ENCODE peak calls at places on chromosome 2, in four cellular contexts. N is CD8-positive, alpha-beta memory T cell; R is suprapubic skin; E is neural progenitor cell. C is an unnamed sample.

GRCh38 chr2:76464310-76464709 is 753.6 kb upstream of the GCFC2 start:
- DNase-seq in N (no peak), R (no peak), E (no peak), C (no peak)

GRCh38 chr2:162967137-162967536 is 128.6 kb upstream of the KCNH7 start:
- DNase-seq in R (no peak), E (no peak), N (no peak), C (no peak)

GRCh38 chr2:198991431-198991830 is 466.3 kb downstream of the SATB2 start:
- DNase-seq in R (no peak), N (no peak), E (no peak), C (no peak)

GRCh38 chr2:239389414-239390329 is 11.1 kb downstream of the HDAC4 start:
- DNase-seq in E (no peak), N (no peak), R (no peak), C (peak; percentile 57)

GRCh38 chr2:159612255-159612901 is 4.0 kb downstream of the BAZ2B start:
- DNase-seq in R (no peak), N (no peak), E (peak; percentile 56), C (no peak)

GRCh38 chr2:181678033-181678586 is 2.2 kb downstream of the NEUROD1 start:
- DNase-seq in N (no peak), E (peak; percentile 96), R (peak; percentile 80), C (peak; percentile 80)

GRCh38 chr2:158325782-158326335 is 130.7 kb downstream of the CCDC148 start:
- DNase-seq in R (no peak), N (no peak), E (no peak), C (no peak)

GRCh38 chr2:164145093-164145987 is 409.5 kb upstream of the FIGN start:
- DNase-seq in E (no peak), N (no peak), R (no peak), C (no peak)

GRCh38 chr2:177327065-177327464 is 62.5 kb upstream of the NFE2L2 start:
- DNase-seq in R (no peak), E (no peak), N (no peak), C (no peak)

GRCh38 chr2:167140330-167140729 is 252.1 kb downstream of the XIRP2 start:
- DNase-seq in R (no peak), E (no peak), N (no peak), C (no peak)

GRCh38 chr2:205771063-205771462 is 88.8 kb downstream of the NRP2 start:
- DNase-seq in N (no peak), E (no peak), R (no peak), C (no peak)

GRCh38 chr2:218832520-218832919 is 917 bp upstream of the PRKAG3 start:
- DNase-seq in R (no peak), N (no peak), E (no peak), C (no peak)

GRCh38 chr2:38443021-38443541 is 66.0 kb upstream of the ATL2 start:
- DNase-seq in E (peak; percentile 34), R (no peak), N (no peak), C (no peak)

GRCh38 chr2:151708788-151709187 is 25.5 kb downstream of the NEB start:
- DNase-seq in R (no peak), N (no peak), E (no peak), C (no peak)

GRCh38 chr2:201795608-201796477 is 10.5 kb upstream of the CDK15 start:
- DNase-seq in N (no peak), R (no peak), E (peak; percentile 78), C (no peak)

GRCh38 chr2:46852598-46852997 is 63.0 kb downstream of the MCFD2 start:
- DNase-seq in N (no peak), E (no peak), R (no peak), C (no peak)

GRCh38 chr2:43754180-43754579 is 19.7 kb upstream of the DYNC2LI1 start:
- DNase-seq in R (no peak), E (no peak), N (no peak), C (no peak)

GRCh38 chr2:10016001-10016801 is 27.1 kb upstream of the KLF11 start:
- DNase-seq in E (no peak), R (no peak), N (no peak), C (no peak)

GRCh38 chr2:15142069-15142689 is 419.0 kb downstream of the NBAS start:
- DNase-seq in E (no peak), N (peak; percentile 21), R (no peak), C (no peak)

GRCh38 chr2:239109041-239109915 is 261.4 kb downstream of the TWIST2 start:
- DNase-seq in R (no peak), N (no peak), E (no peak), C (peak; percentile 76)

GRCh38 chr2:1653137-1653789 is 91.1 kb downstream of the PXDN start:
- DNase-seq in N (no peak), R (peak; percentile 89), E (no peak), C (peak; percentile 76)

GRCh38 chr2:235445116-235445515 is 48.7 kb upstream of the AGAP1 start:
- DNase-seq in R (no peak), N (no peak), E (no peak), C (no peak)

GRCh38 chr2:171551836-171552235 is 29.6 kb downstream of the CYBRD1 start:
- DNase-seq in R (no peak), N (no peak), E (no peak), C (no peak)

GRCh38 chr2:231039294-231039664 is 2.0 kb downstream of the C2orf72 start:
- DNase-seq in R (no peak), N (no peak), E (no peak), C (no peak)

GRCh38 chr2:158845869-158846268 is 50.8 kb downstream of the DAPL1 start:
- DNase-seq in N (no peak), E (peak; percentile 43), R (no peak), C (no peak)

GRCh38 chr2:52536929-52537460 is 1230.6 kb upstream of the CHAC2 start:
- DNase-seq in N (no peak), R (no peak), E (no peak), C (no peak)

GRCh38 chr2:192148620-192149321 is 46.0 kb downstream of the TMEFF2 start:
- DNase-seq in R (no peak), N (no peak), E (no peak), C (no peak)

GRCh38 chr2:224217962-224218347 is 178.9 kb upstream of the SERPINE2 start:
- DNase-seq in N (no peak), R (no peak), E (no peak), C (no peak)

GRCh38 chr2:24818721-24819167 is 25.5 kb downstream of the CENPO start:
- DNase-seq in E (no peak), R (no peak), N (no peak), C (no peak)

GRCh38 chr2:85760371-85760770 is 6.6 kb downstream of the ATOH8 start:
- DNase-seq in R (no peak), E (no peak), N (no peak), C (no peak)

GRCh38 chr2:85763132-85763531 is 9.3 kb downstream of the ATOH8 start:
- DNase-seq in R (no peak), N (no peak), E (no peak), C (no peak)

GRCh38 chr2:85761946-85762345 is 8.2 kb downstream of the ATOH8 start:
- DNase-seq in E (no peak), R (no peak), N (no peak), C (no peak)

GRCh38 chr2:85760872-85761271 is 7.1 kb downstream of the ATOH8 start:
- DNase-seq in R (no peak), N (no peak), E (no peak), C (no peak)

DNA sequence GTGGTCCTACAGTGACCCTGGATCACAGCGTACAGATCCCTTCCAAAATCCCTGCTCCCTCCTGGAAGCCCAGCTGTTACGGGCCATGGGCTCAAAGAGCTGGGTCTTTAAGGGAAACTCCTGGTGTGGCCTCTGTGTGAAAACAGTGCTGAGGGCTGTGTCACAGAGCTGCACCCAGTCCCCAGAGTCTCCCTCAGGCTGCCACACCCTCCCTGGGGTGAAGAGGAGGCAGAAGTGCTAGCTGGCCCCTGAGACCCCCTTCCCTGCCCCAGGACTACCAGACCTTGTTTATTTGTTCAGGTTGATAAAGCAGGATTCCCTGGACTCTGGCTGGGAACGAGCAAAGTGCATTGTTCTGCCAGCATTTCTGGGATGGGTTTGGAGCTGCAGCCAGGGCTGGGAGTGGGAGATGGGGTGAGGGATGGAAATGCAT is 7.7 kb downstream of the ATOH8 start:
- DNase-seq in E (no peak), N (no peak), R (no peak), C (no peak)
- H3K4me3 ChIP-seq in E (no peak overlapping the region), N (no peak overlapping the region), R (peak overlapping the region; percentile 59), C (no peak overlapping the region)

DNA sequence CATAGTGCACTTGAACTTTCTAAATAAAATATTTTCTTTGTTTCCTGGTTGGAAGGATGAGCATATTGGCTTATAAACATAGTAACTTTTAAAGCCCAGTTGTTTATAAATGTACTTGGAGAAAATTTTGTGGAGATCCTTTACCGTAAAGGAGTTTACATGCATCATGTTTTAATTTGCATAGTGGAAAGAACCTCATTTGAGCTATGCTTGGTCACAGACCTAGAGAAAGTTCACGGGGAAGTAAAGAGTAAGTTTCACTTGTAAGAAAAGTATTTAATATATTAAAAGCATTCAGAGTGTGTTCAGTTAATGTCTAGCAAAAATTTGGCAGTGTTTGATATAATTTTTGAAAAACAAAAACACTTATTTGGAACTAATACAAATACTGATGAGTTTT is 45.3 kb downstream of the PIKFYVE start:
- DNase-seq in E (no peak), R (no peak), N (no peak), C (no peak)
- H3K4me3 ChIP-seq in E (no peak overlapping the region), R (no peak overlapping the region), N (no peak overlapping the region), C (no peak overlapping the region)

DNA sequence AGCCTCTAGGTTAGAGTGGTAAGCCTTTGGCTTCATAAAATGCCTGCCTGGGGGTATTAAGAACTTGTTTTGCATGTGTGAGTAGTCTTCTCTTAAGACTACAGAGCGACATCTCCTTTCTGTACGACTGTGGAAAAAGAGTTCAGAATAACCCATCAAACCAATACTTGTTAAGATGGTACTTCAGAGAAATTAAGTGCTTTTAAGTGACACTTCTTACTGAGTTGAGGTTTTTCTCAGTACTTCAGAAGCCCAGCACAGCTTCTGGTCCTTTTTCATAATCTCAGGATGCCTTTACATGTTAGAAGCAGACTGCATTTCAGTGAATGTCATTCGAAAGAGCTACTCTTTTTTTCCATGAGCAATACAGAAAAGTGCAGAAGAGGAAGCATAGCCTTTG is 10.8 kb downstream of the XRCC5 start:
- DNase-seq in R (no peak), N (no peak), E (no peak), C (no peak)
- H3K4me3 ChIP-seq in R (no peak overlapping the region), N (no peak overlapping the region), E (peak overlapping the region; percentile 33), C (no peak overlapping the region)

DNA sequence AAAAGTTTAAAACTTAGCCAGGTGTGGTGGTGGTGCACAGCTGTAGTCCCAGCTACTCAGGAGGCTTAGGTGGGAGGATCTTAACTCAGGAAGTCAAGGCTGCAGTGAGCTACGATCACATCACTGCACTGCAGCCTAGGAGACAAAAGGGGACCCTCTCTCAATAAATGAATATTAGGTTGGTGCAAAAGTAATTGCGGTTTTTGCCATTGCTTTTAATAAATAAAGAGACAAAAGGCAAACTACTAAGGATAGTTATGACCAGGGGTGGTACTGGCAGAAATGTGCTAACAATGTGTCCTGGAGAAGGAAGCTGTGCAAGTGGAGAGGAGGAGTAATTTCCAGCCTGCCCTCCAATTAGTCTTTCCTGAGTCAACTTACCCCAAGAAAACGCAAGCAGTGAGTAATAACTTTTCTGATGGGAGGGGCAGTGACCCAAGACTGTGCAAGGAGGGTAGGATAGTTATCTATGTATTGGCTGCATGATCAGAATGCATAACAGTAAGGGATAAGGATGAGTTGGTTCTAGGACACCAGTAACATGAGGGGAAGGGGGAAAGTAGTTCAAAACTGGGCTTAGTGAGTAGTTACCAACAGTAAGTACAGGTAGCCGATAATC is 1.5 kb downstream of the EXOC6B start:
- DNase-seq in E (no peak), R (no peak), N (no peak), C (no peak)
- H3K4me3 ChIP-seq in E (peak overlapping the region; percentile 84), R (peak overlapping the region; percentile 67), N (no peak overlapping the region), C (peak overlapping the region; percentile 80)

GRCh38 chr2:17851731-17852585 is 26.5 kb upstream of the KCNS3 start:
- DNase-seq in N (no peak), E (peak; percentile 85), R (no peak), C (no peak)
- H3K4me3 ChIP-seq in N (no peak overlapping the region), E (no peak overlapping the region), R (no peak overlapping the region), C (no peak overlapping the region)

GRCh38 chr2:100365434-100365833 is 43.1 kb upstream of the LONRF2 start:
- DNase-seq in E (no peak), N (no peak), R (no peak), C (no peak)
- H3K4me3 ChIP-seq in E (no peak overlapping the region), N (no peak overlapping the region), R (no peak overlapping the region), C (no peak overlapping the region)